ENCODE peak calls at places on chromosomes 13 and 19, in seven cellular contexts. One of them, this sample, is unnamed.

GRCh38 chr13:64725492-64725891 is 2504.6 kb downstream of the PCDH9 start:
- DNase-seq in trophoblast cell: no peak
- DNase-seq in activated gamma-delta T cell treated with anti-CD3 and anti-CD28 coated beads, Interleukin-2, amount 50 U/mL, for 16 hours: no peak
- DNase-seq in ecto neural progenitor cell: no peak
- DNase-seq in activated effector memory CD4-positive, alpha-beta T cell treated with anti-CD3 and anti-CD28 coated beads, Interleukin-2, amount 50 U/mL, for 16 hours: no peak
- DNase-seq in A549: no peak
- DNase-seq in amniotic stem cell: no peak
- DNase-seq in this sample: no peak

GRCh38 chr19:22606212-22606553 is 27.9 kb upstream of the ZNF492 start:
- DNase-seq in trophoblast cell: no peak
- DNase-seq in activated gamma-delta T cell treated with anti-CD3 and anti-CD28 coated beads, Interleukin-2, amount 50 U/mL, for 16 hours: no peak
- DNase-seq in ecto neural progenitor cell: no peak
- DNase-seq in activated effector memory CD4-positive, alpha-beta T cell treated with anti-CD3 and anti-CD28 coated beads, Interleukin-2, amount 50 U/mL, for 16 hours: no peak
- DNase-seq in A549: no peak
- DNase-seq in amniotic stem cell: no peak
- DNase-seq in this sample: no peak

GRCh38 chr19:18006895-18007604 is 920 bp upstream of the ARRDC2 start:
- DNase-seq in trophoblast cell: peak
- DNase-seq in activated gamma-delta T cell treated with anti-CD3 and anti-CD28 coated beads, Interleukin-2, amount 50 U/mL, for 16 hours: peak
- DNase-seq in ecto neural progenitor cell: peak
- DNase-seq in activated effector memory CD4-positive, alpha-beta T cell treated with anti-CD3 and anti-CD28 coated beads, Interleukin-2, amount 50 U/mL, for 16 hours: peak
- DNase-seq in A549: peak
- DNase-seq in amniotic stem cell: peak
- DNase-seq in this sample: peak

GRCh38 chr13:24282256-24282655 is 27.1 kb upstream of the C1QTNF9 start:
- DNase-seq in trophoblast cell: no peak
- DNase-seq in activated gamma-delta T cell treated with anti-CD3 and anti-CD28 coated beads, Interleukin-2, amount 50 U/mL, for 16 hours: no peak
- DNase-seq in ecto neural progenitor cell: no peak
- DNase-seq in activated effector memory CD4-positive, alpha-beta T cell treated with anti-CD3 and anti-CD28 coated beads, Interleukin-2, amount 50 U/mL, for 16 hours: no peak
- DNase-seq in A549: no peak
- DNase-seq in amniotic stem cell: no peak
- DNase-seq in this sample: no peak

GRCh38 chr19:8391274-8392016 is 1.3 kb downstream of the RAB11B start:
- DNase-seq in trophoblast cell: no peak
- DNase-seq in activated gamma-delta T cell treated with anti-CD3 and anti-CD28 coated beads, Interleukin-2, amount 50 U/mL, for 16 hours: no peak
- DNase-seq in ecto neural progenitor cell: no peak
- DNase-seq in activated effector memory CD4-positive, alpha-beta T cell treated with anti-CD3 and anti-CD28 coated beads, Interleukin-2, amount 50 U/mL, for 16 hours: no peak
- DNase-seq in A549: no peak
- DNase-seq in amniotic stem cell: no peak
- DNase-seq in this sample: no peak

GRCh38 chr13:90846956-90847355 is 500.5 kb upstream of the MIR17HG start:
- DNase-seq in trophoblast cell: no peak
- DNase-seq in activated gamma-delta T cell treated with anti-CD3 and anti-CD28 coated beads, Interleukin-2, amount 50 U/mL, for 16 hours: no peak
- DNase-seq in ecto neural progenitor cell: no peak
- DNase-seq in activated effector memory CD4-positive, alpha-beta T cell treated with anti-CD3 and anti-CD28 coated beads, Interleukin-2, amount 50 U/mL, for 16 hours: no peak
- DNase-seq in A549: no peak
- DNase-seq in amniotic stem cell: no peak
- DNase-seq in this sample: no peak

GRCh38 chr13:50712882-50713281 is 130.6 kb downstream of the DLEU7 start:
- DNase-seq in trophoblast cell: no peak
- DNase-seq in activated gamma-delta T cell treated with anti-CD3 and anti-CD28 coated beads, Interleukin-2, amount 50 U/mL, for 16 hours: no peak
- DNase-seq in ecto neural progenitor cell: no peak
- DNase-seq in activated effector memory CD4-positive, alpha-beta T cell treated with anti-CD3 and anti-CD28 coated beads, Interleukin-2, amount 50 U/mL, for 16 hours: no peak
- DNase-seq in A549: no peak
- DNase-seq in amniotic stem cell: no peak
- DNase-seq in this sample: no peak

GRCh38 chr13:51067376-51068125 is 43.5 kb downstream of the C13orf42 start:
- DNase-seq in trophoblast cell: peak
- DNase-seq in activated gamma-delta T cell treated with anti-CD3 and anti-CD28 coated beads, Interleukin-2, amount 50 U/mL, for 16 hours: no peak
- DNase-seq in ecto neural progenitor cell: no peak
- DNase-seq in activated effector memory CD4-positive, alpha-beta T cell treated with anti-CD3 and anti-CD28 coated beads, Interleukin-2, amount 50 U/mL, for 16 hours: no peak
- DNase-seq in A549: no peak
- DNase-seq in amniotic stem cell: no peak
- DNase-seq in this sample: no peak

GRCh38 chr19:16327501-16327900 is 2.9 kb downstream of the KLF2 start:
- DNase-seq in trophoblast cell: no peak
- DNase-seq in activated gamma-delta T cell treated with anti-CD3 and anti-CD28 coated beads, Interleukin-2, amount 50 U/mL, for 16 hours: no peak
- DNase-seq in ecto neural progenitor cell: no peak
- DNase-seq in activated effector memory CD4-positive, alpha-beta T cell treated with anti-CD3 and anti-CD28 coated beads, Interleukin-2, amount 50 U/mL, for 16 hours: peak
- DNase-seq in A549: no peak
- DNase-seq in amniotic stem cell: no peak
- DNase-seq in this sample: no peak

This sample was measured in astrocyte of the spinal cord.